ENCODE peak calls at places on chromosome 17, in four cellular contexts. G is breast epithelium, I is upper lobe of left lung, J is prostate gland. Z is an unnamed sample.

GRCh38 chr17:82845163-82845807 is 5.5 kb upstream of the ZNF750 start:
- DNase-seq in G (no peak), I (no peak), J (no peak), Z (no peak)

GRCh38 chr17:28328325-28328724 is 6.9 kb downstream of the IFT20 start:
- DNase-seq in G (no peak), I (no peak), J (no peak), Z (no peak)

GRCh38 chr17:77392376-77393273 is 251.9 kb downstream of the SEC14L1 start:
- DNase-seq in G (no peak), I (no peak), J (no peak), Z (no peak)

GRCh38 chr17:80099291-80100034 is 1.9 kb upstream of the GAA start:
- DNase-seq in G (no peak), I (no peak), J (no peak), Z (no peak)

GRCh38 chr17:77374170-77374936 is 233.6 kb downstream of the SEC14L1 start:
- DNase-seq in G (peak; percentile 85), I (peak; percentile 88), J (peak; percentile 67), Z (peak; percentile 61)

GRCh38 chr17:64736804-64737492 is 74.8 kb upstream of the SMURF2 start:
- DNase-seq in G (no peak), I (no peak), J (peak; percentile 7), Z (no peak)

GRCh38 chr17:47882695-47883588 is 13.1 kb upstream of the SP2 start:
- DNase-seq in G (no peak), I (no peak), J (no peak), Z (no peak)

GRCh38 chr17:77602062-77602746 is 356.3 kb upstream of the TNRC6C start:
- DNase-seq in G (peak; percentile 87), I (peak; percentile 64), J (peak; percentile 85), Z (no peak)

GRCh38 chr17:2697611-2698162 is 13.9 kb downstream of the CLUH start:
- DNase-seq in G (no peak), I (peak; percentile 77), J (no peak), Z (peak; percentile 28)

GRCh38 chr17:72884066-72884465 is 208.4 kb downstream of the SLC39A11 start:
- DNase-seq in G (no peak), I (no peak), J (no peak), Z (no peak)

GRCh38 chr17:28765038-28765437 is 21.2 kb downstream of the TRAF4 start:
- DNase-seq in G (no peak), I (no peak), J (no peak), Z (no peak)

GRCh38 chr17:72119963-72120877 is 600 bp upstream of the SOX9 start:
- DNase-seq in G (peak; percentile 51), I (peak; percentile 88), J (peak; percentile 46), Z (no peak)

GRCh38 chr17:12256380-12256995 is 235.8 kb downstream of the MAP2K4 start:
- DNase-seq in G (no peak), I (no peak), J (peak; percentile 39), Z (no peak)

GRCh38 chr17:31724619-31725018 is 134.4 kb downstream of the COPRS start:
- DNase-seq in G (no peak), I (no peak), J (no peak), Z (no peak)

DNA sequence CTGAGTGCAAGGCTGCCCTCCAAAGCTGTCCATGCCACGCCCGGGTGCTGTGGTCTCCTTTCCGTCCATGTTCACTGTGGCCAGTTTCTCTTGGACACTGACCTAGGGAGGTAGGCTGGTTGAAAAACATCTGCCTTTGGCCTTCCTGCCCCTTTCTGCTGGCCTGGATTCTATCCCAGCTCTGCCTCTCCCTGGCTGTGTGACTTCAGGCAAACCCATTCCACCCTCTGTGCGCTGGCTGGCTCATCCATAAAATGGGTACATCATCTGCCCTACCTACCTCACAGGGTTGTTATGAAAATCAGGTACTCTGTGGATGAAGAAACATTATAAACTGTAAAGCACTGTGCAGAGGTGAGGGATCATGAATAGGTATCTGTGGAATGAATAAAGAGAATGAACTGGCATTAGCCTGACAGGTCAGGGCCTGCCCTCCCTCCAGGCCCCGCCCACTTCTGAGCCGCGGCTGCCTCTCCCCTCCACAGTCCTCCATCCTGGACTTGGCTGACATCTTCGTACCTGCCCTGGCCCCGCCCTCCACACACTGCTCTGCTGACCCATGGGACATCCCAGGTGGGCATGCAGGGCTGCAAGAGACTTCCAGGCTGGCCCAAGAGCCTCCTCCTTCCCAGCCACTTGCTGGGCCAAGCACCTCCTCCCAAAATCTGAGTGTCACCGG is 7.1 kb upstream of the SPATA20 start:
- DNase-seq in G (peak; percentile 72), I (peak; percentile 83), J (peak; percentile 46), Z (no peak)
- TF ChIP-seq POLR2AphosphoS5 in G (no peak), I (no peak), J (peak; percentile 19), Z (no peak)

DNA sequence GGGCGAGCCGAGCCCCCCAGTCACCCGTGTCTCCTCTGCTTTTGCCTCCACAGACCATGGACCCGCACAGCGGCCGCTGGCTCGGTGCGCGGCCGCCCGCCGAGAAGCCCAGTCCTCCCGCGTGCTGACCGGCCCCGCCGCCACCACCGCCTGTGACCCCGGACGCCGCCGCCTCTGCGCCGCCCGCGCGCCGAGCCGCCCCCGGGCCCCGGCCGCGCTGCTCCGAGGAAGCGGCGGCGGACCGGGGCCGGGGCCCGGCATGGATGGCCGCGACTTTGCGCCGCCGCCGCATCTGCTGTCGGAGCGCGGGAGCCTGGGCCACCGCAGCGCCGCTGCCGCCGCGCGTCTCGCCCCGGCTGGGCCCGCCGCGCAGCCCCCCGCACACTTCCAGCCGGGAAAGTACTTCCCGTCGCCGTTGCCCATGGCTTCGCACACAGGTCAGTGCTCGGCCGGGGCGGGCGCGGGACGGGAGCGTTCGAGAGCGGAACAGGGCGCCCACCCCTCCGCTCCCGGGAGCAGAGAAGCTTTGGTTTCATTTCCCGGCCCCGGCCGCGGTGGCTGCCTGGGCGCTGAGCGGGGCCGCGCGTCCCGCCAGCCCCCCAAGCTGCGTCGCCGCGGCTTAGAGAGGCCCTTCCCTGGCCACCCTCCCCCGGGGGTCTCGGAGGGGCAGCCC is 4.4 kb downstream of the BAHCC1 start:
- DNase-seq in G (no peak), I (peak; percentile 90), J (no peak), Z (no peak)
- TF ChIP-seq POLR2A in G (no peak), I (peak; percentile 27), J (no peak), Z (no peak)

GRCh38 chr17:16346721-16347271 is 6.5 kb downstream of the CENPV start:
- DNase-seq in G (no peak), I (no peak), J (no peak), Z (no peak)
- TF ChIP-seq POLR2AphosphoS5 in G (no peak), I (no peak), J (no peak), Z (no peak)

GRCh38 chr17:56602292-56603130 is 9.0 kb downstream of the NOG start:
- DNase-seq in G (no peak), I (no peak), J (no peak), Z (no peak)

GRCh38 chr17:56603486-56604238 is 10.2 kb downstream of the NOG start:
- DNase-seq in G (no peak), I (no peak), J (no peak), Z (no peak)

GRCh38 chr17:56608941-56609340 is 15.4 kb downstream of the NOG start:
- DNase-seq in G (no peak), I (no peak), J (no peak), Z (no peak)

GRCh38 chr17:56601613-56602012 is 8.1 kb downstream of the NOG start:
- DNase-seq in G (no peak), I (no peak), J (no peak), Z (no peak)

GRCh38 chr17:56604691-56605090 is 11.2 kb downstream of the NOG start:
- DNase-seq in G (no peak), I (no peak), J (no peak), Z (no peak)
- TF ChIP-seq POLR2A in G (no peak), I (no peak), J (no peak), Z (no peak)

DNA sequence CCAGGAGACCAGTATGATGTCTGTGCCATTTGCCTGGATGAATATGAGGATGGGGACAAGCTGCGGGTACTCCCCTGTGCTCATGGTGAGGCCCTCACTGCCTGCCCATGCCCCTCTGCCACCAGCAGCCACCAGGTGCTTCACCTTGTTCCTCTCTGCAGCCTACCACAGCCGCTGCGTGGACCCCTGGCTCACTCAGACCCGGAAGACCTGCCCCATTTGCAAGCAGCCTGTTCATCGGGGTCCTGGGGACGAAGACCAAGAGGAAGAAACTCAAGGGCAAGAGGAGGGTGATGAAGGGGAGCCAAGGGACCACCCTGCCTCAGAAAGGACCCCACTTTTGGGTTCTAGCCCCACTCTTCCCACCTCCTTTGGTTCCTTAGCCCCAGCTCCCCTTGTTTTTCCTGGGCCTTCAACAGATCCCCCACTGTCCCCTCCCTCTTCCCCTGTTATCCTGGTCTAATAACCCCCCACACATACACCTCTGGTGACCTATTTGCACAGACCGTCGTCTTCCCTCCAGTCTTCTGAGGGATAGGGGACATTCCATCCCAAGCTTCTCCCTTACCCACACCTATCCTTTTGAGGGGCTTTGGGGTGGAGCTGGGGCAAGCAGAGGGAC is 3.7 kb downstream of the PFN1 start:
- DNase-seq in G (no peak), I (no peak), J (no peak), Z (no peak)
- TF ChIP-seq POLR2AphosphoS5 in G (no peak), I (no peak), J (no peak), Z (peak; percentile 91)

GRCh38 chr17:78933959-78934568 is 8.9 kb upstream of the TIMP2 start:
- DNase-seq in G (peak; percentile 94), I (peak; percentile 84), J (peak; percentile 98), Z (no peak)
- TF ChIP-seq POLR2A in G (no peak), I (no peak), J (peak; percentile 47), Z (no peak)

GRCh38 chr17:43917348-43918025 is 10.2 kb upstream of the MPP2 start:
- DNase-seq in G (no peak), I (peak; percentile 88), J (no peak), Z (peak; percentile 67)
- TF ChIP-seq POLR2AphosphoS5 in G (no peak), I (no peak), J (no peak), Z (peak; percentile 37)

DNA sequence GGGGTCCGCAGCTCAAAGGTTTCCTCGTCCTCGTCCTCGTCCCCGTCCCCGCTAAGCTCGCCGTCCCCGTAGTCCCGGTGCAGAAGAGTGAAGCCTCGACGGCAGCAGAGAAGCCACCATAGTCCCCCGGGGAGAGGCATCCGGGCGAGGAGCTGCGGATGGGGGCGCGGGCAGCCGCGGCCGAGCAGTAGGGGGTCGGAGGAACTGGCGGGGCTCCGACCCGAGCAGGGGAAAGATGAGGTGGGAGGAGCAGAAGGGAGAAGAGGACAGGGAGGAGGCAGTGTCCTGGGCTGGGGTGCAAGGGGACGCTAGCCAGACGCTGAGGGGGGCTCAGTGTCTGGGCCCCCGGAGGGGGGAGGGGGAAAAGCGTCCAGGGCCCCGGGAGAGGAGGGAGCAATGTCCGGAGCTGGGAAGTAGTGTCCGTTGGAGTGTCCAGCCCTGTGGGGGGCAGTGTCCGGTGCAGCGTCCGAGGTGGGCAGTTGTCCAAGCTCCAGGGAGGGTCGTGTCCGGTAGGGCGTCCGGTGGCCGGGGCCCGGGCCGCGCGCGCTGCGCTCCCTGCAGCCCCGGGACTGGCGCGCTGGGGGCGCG is at the start of gene PLEKHH3:
- DNase-seq in G (no peak), I (no peak), J (no peak), Z (no peak)
- TF ChIP-seq POLR2A in G (peak; percentile 46), I (peak; percentile 81), J (peak; percentile 93), Z (no peak)

GRCh38 chr17:21252875-21253645 is at the start of gene NATD1:
- DNase-seq in G (peak; percentile 81), I (peak; percentile 97), J (peak; percentile 87), Z (peak; percentile 82)
- TF ChIP-seq POLR2AphosphoS5 in G (no peak), I (no peak), J (peak; percentile 78), Z (no peak)

Z was measured in GM12892.